ENCODE peak calls at places on chromosome 15, in four cellular contexts. B is sigmoid colon, Z is tibial nerve, C is stomach. T is an unnamed sample.
A peak's percentile ranks its signal among the peaks of the same experiment; 100 is the strongest.

GRCh38 chr15:31265871-31266711 is 60.5 kb upstream of the KLF13 start:
- DNase-seq in B (peak; percentile 75), Z (no peak), C (peak; percentile 59), T (no peak)

GRCh38 chr15:67833504-67834248 is 6.2 kb downstream of the RNU6-1 start:
- DNase-seq in B (peak; percentile 59), Z (no peak), C (peak; percentile 47), T (no peak)

GRCh38 chr15:34647569-34648334 is 64.3 kb upstream of the GOLGA8B start:
- DNase-seq in B (no peak), Z (no peak), C (no peak), T (no peak)

GRCh38 chr15:90097475-90097874 is 4.8 kb downstream of the IDH2 start:
- DNase-seq in B (no peak), Z (no peak), C (no peak), T (no peak)

GRCh38 chr15:55348281-55348778 is 29.3 kb downstream of the PIGB start:
- DNase-seq in B (no peak), Z (no peak), C (no peak), T (no peak)

GRCh38 chr15:80194914-80195313 is 42.1 kb downstream of the FAH start:
- DNase-seq in B (no peak), Z (no peak), C (no peak), T (no peak)

GRCh38 chr15:59274126-59274970 is 67.7 kb downstream of the LDHAL6B start:
- DNase-seq in B (no peak), Z (no peak), C (no peak), T (no peak)

GRCh38 chr15:31499236-31499952 is 172.8 kb downstream of the KLF13 start:
- DNase-seq in B (no peak), Z (no peak), C (no peak), T (no peak)

GRCh38 chr15:85354432-85354831 is 26.0 kb upstream of the AKAP13 start:
- DNase-seq in B (no peak), Z (no peak), C (no peak), T (no peak)

GRCh38 chr15:45050587-45050986 is 27.6 kb downstream of the SORD start:
- DNase-seq in B (no peak), Z (no peak), C (no peak), T (no peak)

DNA sequence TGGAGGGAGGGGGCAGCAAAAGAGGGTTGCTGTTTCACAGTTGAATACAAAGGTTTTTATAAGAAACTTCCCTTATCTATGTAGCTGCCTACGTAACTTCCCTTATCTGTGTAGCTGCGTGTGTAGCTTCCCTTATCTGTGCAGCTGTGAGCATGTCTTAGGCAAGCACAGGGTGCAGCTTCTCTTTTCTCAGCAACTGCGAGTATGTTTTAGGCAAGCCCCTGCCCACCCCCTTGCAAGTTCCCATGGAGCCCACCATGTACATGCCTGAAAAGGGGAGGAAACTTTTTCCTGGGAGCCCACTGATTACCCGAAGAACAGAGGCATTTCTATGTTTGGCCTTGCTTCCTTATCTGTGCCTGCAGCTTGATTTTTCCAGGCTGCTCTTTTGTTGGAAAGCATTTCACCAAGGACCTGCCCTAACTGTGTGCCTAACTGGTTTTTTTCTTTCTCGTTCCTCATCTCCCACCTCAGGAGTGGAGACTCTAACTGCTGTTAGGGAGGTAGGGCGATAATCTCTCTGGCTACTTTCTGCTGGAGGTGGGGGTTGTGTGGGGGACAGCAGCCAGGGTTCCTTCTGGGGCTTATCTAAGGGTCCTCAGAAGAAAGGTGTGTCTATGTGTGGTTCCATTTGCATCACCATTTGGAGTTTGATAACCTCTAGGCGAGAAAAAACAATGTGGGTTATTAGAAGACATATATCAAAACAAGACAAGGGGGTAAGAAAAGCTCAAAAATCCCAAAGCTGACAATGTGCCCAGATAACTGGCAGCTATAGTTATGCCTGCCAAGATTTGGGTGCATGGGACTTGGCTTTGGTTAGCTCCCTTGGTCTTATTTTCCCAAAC is 26.0 kb downstream of the SORD start:
- DNase-seq in B (no peak), Z (no peak), C (no peak), T (no peak)
- TF ChIP-seq EP300 in B (no peak), Z (no peak), C (no peak), T (no peak)

GRCh38 chr15:99076555-99077308 is 28.1 kb upstream of the SYNM start:
- DNase-seq in B (peak; percentile 82), Z (no peak), C (peak; percentile 49), T (peak; percentile 75)

GRCh38 chr15:99076109-99076508 is 28.8 kb upstream of the SYNM start:
- DNase-seq in B (no peak), Z (no peak), C (no peak), T (no peak)

GRCh38 chr15:99073008-99073714 is 31.7 kb upstream of the SYNM start:
- DNase-seq in B (no peak), Z (no peak), C (no peak), T (no peak)

GRCh38 chr15:99071091-99071680 is 33.7 kb upstream of the SYNM start:
- DNase-seq in B (no peak), Z (no peak), C (no peak), T (no peak)

GRCh38 chr15:99074446-99074845 is 30.4 kb upstream of the SYNM start:
- DNase-seq in B (no peak), Z (no peak), C (no peak), T (no peak)
- TF ChIP-seq EP300 in B (no peak), Z (no peak), C (no peak), T (no peak)

GRCh38 chr15:41161336-41161735 is 45.3 kb upstream of the INO80 start:
- DNase-seq in B (no peak), Z (no peak), C (no peak), T (no peak)

GRCh38 chr15:41161736-41162135 is 45.7 kb upstream of the INO80 start:
- DNase-seq in B (no peak), Z (no peak), C (no peak), T (no peak)

GRCh38 chr15:41160639-41161315 is 44.7 kb upstream of the INO80 start:
- DNase-seq in B (no peak), Z (no peak), C (no peak), T (no peak)
- TF ChIP-seq EP300 in B (no peak), Z (no peak), C (no peak), T (no peak)

DNA sequence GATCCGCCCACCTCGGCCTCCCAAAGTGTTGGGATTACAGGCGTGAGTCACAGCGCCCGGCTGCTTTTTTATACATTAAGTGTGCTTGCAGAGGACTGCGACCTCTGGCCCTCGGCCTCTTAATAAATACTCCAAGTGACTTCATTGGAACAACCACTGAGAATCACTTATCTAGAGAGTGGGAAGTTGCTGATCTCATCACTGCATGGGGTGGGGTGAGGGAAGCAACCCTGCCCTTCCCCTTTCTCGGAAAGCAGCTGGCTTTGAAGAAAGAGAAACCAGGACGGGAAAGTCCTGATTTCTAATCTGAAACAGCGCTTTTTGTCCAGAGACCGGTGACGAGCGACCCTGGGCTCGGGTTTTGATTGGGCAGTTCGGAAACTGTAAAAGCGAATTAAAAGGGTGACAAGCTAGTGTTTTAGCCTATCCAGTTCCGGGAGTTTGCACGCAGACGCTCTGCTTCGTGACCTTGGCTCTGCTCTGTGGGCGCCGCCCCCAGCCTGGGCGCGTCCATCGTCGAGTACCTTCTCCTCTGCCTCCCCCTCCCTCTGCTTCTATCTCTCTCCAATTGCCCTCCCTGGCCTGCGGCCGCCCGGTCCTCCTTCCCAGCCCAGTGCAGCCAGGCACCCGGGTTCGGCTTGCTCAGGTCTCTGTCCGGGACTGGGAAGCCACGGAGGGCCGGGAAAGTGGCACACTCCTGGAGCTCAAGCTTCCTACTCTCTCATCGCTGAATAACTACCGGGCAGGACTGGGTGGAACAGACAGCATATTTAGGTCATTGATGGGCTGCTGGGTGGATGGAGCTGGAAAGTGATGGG is 7.5 kb upstream of the TRIM69 start:
- DNase-seq in B (peak; percentile 98), Z (peak; percentile 94), C (peak; percentile 95), T (peak; percentile 94)
- TF ChIP-seq EP300 in B (peak; percentile 81), Z (peak; percentile 94), C (peak; percentile 89), T (peak; percentile 98)

GRCh38 chr15:74320358-74321247 is 46.8 kb downstream of the CYP11A1 start:
- DNase-seq in B (no peak), Z (peak; percentile 53), C (peak; percentile 44), T (peak; percentile 69)

GRCh38 chr15:74319596-74320357 is 47.7 kb downstream of the CYP11A1 start:
- DNase-seq in B (no peak), Z (no peak), C (no peak), T (no peak)

GRCh38 chr15:74319138-74319460 is 48.3 kb downstream of the CYP11A1 start:
- DNase-seq in B (no peak), Z (no peak), C (no peak), T (no peak)

GRCh38 chr15:74324714-74325113 is 42.7 kb downstream of the CYP11A1 start:
- DNase-seq in B (no peak), Z (no peak), C (no peak), T (no peak)

GRCh38 chr15:74322558-74323180 is 44.8 kb downstream of the CYP11A1 start:
- DNase-seq in B (peak; percentile 82), Z (peak; percentile 48), C (peak; percentile 59), T (peak; percentile 83)
- TF ChIP-seq EP300 in B (no peak), Z (no peak), C (no peak), T (no peak)

DNA sequence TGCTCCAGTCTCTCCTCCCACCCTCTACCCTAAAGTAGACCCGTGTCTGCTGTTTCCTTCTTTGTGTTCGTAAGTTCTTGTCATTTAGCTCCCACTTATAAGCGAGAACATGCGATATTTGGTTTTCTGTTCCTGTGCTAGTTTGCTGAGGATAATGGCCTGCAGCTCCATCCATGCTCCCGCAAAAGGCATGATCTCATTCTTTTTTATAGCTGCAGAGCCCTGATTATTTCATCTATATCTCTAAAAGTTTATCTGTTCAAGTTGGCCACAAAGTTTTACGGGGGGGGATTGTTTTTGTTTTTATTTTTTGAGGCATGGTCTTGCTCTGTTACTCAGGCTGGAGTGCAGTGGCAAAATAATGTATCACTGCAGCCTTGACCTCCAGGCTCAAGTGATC is 4.4 kb upstream of the NEO1 start:
- DNase-seq in B (no peak), Z (no peak), C (no peak), T (no peak)
- TF ChIP-seq EP300 in B (no peak), Z (no peak), C (no peak), T (no peak)

DNA sequence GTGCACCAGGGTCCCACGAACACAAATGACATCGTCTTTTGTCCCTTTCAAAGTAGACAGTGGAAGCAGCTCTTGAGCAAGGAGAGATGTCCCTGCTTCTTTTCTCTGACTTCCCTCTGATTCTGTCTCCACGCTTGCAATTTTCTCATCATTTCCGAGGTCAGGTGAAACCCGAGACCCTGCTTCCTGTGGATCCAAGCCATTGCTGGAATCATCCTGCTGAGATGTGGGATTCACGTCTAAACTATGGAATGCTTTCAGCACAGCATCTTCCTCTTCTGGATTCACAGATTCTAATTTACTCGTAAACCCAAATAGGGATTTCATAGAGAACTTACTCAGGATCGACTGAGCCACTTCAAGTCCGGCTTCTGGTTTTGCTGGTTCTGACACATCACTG is 127.1 kb downstream of the FMN1 start:
- DNase-seq in B (no peak), Z (no peak), C (no peak), T (no peak)
- TF ChIP-seq EP300 in B (no peak), Z (no peak), C (no peak), T (no peak)

DNA sequence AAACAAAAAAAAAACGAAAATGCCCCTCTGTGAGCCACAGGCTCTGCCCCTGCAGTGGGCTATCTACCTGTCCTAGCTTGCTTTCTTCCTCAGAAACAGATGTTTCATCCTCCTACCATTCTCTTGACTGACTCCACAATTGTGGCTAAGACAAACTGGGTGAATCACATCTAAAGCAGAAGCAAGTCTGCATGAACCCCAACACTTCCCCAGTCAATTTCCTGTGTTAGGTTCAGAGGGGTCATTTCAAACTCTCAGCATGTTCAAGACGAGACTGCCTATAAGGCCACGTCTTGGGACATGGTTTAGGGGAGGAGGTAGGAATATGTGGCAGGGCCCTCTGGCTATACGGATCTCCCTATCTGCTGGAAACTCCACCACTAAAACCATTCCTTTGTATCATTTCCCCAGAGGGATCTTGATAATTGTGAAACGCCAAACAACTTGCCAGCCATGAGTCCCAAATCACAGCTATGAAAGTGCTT is 28.6 kb upstream of the ANKDD1A start:
- DNase-seq in B (no peak), Z (no peak), C (no peak), T (no peak)
- TF ChIP-seq EP300 in B (no peak), Z (no peak), C (no peak), T (no peak)

T was measured in ovary.